ENCODE peak calls at places on chromosomes 5 and 9, in seven cellular contexts. One of them, this sample, is unnamed.

GRCh38 chr9:137306546-137307254 is 4.6 kb upstream of the NRARP start:
- DNase-seq in BJ: no peak
- DNase-seq in Panc1: no peak
- DNase-seq in heart left ventricle: peak
- DNase-seq in HepG2: no peak
- DNase-seq in upper lobe of right lung: peak
- DNase-seq in GM20000: no peak
- DNase-seq in this sample: no peak

GRCh38 chr9:85200726-85201402 is 531.3 kb downstream of the NTRK2 start:
- DNase-seq in BJ: no peak
- DNase-seq in Panc1: no peak
- DNase-seq in heart left ventricle: no peak
- DNase-seq in HepG2: no peak
- DNase-seq in upper lobe of right lung: no peak
- DNase-seq in GM20000: no peak
- DNase-seq in this sample: peak

GRCh38 chr9:20640331-20641187 is 18.3 kb upstream of the MLLT3 start:
- DNase-seq in BJ: no peak
- DNase-seq in Panc1: no peak
- DNase-seq in heart left ventricle: peak
- DNase-seq in HepG2: no peak
- DNase-seq in upper lobe of right lung: no peak
- DNase-seq in GM20000: peak
- DNase-seq in this sample: no peak

GRCh38 chr5:88944751-88945507 is 61.9 kb upstream of the MEF2C start:
- DNase-seq in BJ: no peak
- DNase-seq in Panc1: no peak
- DNase-seq in heart left ventricle: no peak
- DNase-seq in HepG2: no peak
- DNase-seq in upper lobe of right lung: no peak
- DNase-seq in GM20000: no peak
- DNase-seq in this sample: peak

GRCh38 chr9:4689687-4690104 is 10.3 kb downstream of the CDC37L1 start:
- DNase-seq in BJ: no peak
- DNase-seq in Panc1: no peak
- DNase-seq in heart left ventricle: no peak
- DNase-seq in HepG2: no peak
- DNase-seq in upper lobe of right lung: no peak
- DNase-seq in GM20000: peak
- DNase-seq in this sample: no peak

GRCh38 chr9:33159058-33159759 is 7.9 kb downstream of the B4GALT1 start:
- DNase-seq in BJ: no peak
- DNase-seq in Panc1: no peak
- DNase-seq in heart left ventricle: peak
- DNase-seq in HepG2: no peak
- DNase-seq in upper lobe of right lung: peak
- DNase-seq in GM20000: peak
- DNase-seq in this sample: no peak

GRCh38 chr5:58631895-58632294 is 49.0 kb downstream of the RAB3C start:
- DNase-seq in BJ: no peak
- DNase-seq in Panc1: no peak
- DNase-seq in heart left ventricle: no peak
- DNase-seq in HepG2: no peak
- DNase-seq in upper lobe of right lung: no peak
- DNase-seq in GM20000: no peak
- DNase-seq in this sample: no peak

GRCh38 chr9:105690742-105691141 is 3.6 kb upstream of the TMEM38B start:
- DNase-seq in BJ: no peak
- DNase-seq in Panc1: no peak
- DNase-seq in heart left ventricle: no peak
- DNase-seq in HepG2: no peak
- DNase-seq in upper lobe of right lung: no peak
- DNase-seq in GM20000: no peak
- DNase-seq in this sample: no peak

GRCh38 chr9:88433583-88434240 is 45.5 kb downstream of the SPIN1 start:
- DNase-seq in BJ: no peak
- DNase-seq in Panc1: no peak
- DNase-seq in heart left ventricle: no peak
- DNase-seq in HepG2: no peak
- DNase-seq in upper lobe of right lung: no peak
- DNase-seq in GM20000: no peak
- DNase-seq in this sample: no peak

GRCh38 chr5:52150501-52150900 is 637.2 kb upstream of the ITGA1 start:
- DNase-seq in BJ: no peak
- DNase-seq in Panc1: no peak
- DNase-seq in heart left ventricle: no peak
- DNase-seq in HepG2: peak
- DNase-seq in upper lobe of right lung: no peak
- DNase-seq in GM20000: no peak
- DNase-seq in this sample: no peak

GRCh38 chr5:9354336-9355081 is 191.4 kb downstream of the SEMA5A start:
- DNase-seq in BJ: no peak
- DNase-seq in Panc1: no peak
- DNase-seq in heart left ventricle: no peak
- DNase-seq in HepG2: no peak
- DNase-seq in upper lobe of right lung: no peak
- DNase-seq in GM20000: no peak
- DNase-seq in this sample: no peak

GRCh38 chr5:133990396-133990795 is 14.4 kb downstream of the VDAC1 start:
- DNase-seq in BJ: no peak
- DNase-seq in Panc1: no peak
- DNase-seq in heart left ventricle: no peak
- DNase-seq in HepG2: no peak
- DNase-seq in upper lobe of right lung: no peak
- DNase-seq in GM20000: no peak
- DNase-seq in this sample: no peak

GRCh38 chr5:157356576-157356975 is 90.7 kb downstream of the CYFIP2 start:
- DNase-seq in BJ: no peak
- DNase-seq in Panc1: no peak
- DNase-seq in heart left ventricle: no peak
- DNase-seq in HepG2: no peak
- DNase-seq in upper lobe of right lung: no peak
- DNase-seq in GM20000: no peak
- DNase-seq in this sample: no peak

GRCh38 chr5:177997319-177997670 is 1.3 kb upstream of the PROP1 start:
- DNase-seq in BJ: no peak
- DNase-seq in Panc1: no peak
- DNase-seq in heart left ventricle: no peak
- DNase-seq in HepG2: no peak
- DNase-seq in upper lobe of right lung: no peak
- DNase-seq in GM20000: no peak
- DNase-seq in this sample: no peak

GRCh38 chr9:121720311-121720991 is 69.0 kb downstream of the DAB2IP start:
- DNase-seq in BJ: no peak
- DNase-seq in Panc1: no peak
- DNase-seq in heart left ventricle: no peak
- DNase-seq in HepG2: no peak
- DNase-seq in upper lobe of right lung: no peak
- DNase-seq in GM20000: no peak
- DNase-seq in this sample: no peak

GRCh38 chr5:120082316-120083068 is 381.6 kb upstream of the PRR16 start:
- DNase-seq in BJ: no peak
- DNase-seq in Panc1: no peak
- DNase-seq in heart left ventricle: no peak
- DNase-seq in HepG2: no peak
- DNase-seq in upper lobe of right lung: no peak
- DNase-seq in GM20000: no peak
- DNase-seq in this sample: no peak
- TF ChIP-seq CTCF in BJ: no peak
- TF ChIP-seq CTCF in Panc1: no peak
- TF ChIP-seq CTCF in heart left ventricle: no peak
- TF ChIP-seq CTCF in HepG2: no peak
- TF ChIP-seq CTCF in upper lobe of right lung: no peak
- TF ChIP-seq CTCF in GM20000: no peak
- TF ChIP-seq CTCF in this sample: no peak

GRCh38 chr5:669111-669841 is 23.9 kb downstream of the TPPP start:
- DNase-seq in BJ: no peak
- DNase-seq in Panc1: no peak
- DNase-seq in heart left ventricle: peak
- DNase-seq in HepG2: peak
- DNase-seq in upper lobe of right lung: peak
- DNase-seq in GM20000: peak
- DNase-seq in this sample: no peak
- TF ChIP-seq CTCF in BJ: peak
- TF ChIP-seq CTCF in Panc1: peak
- TF ChIP-seq CTCF in heart left ventricle: peak
- TF ChIP-seq CTCF in HepG2: peak
- TF ChIP-seq CTCF in upper lobe of right lung: peak
- TF ChIP-seq CTCF in GM20000: peak
- TF ChIP-seq CTCF in this sample: peak

GRCh38 chr9:86275962-86276361 is 6.4 kb downstream of the ISCA1 start:
- DNase-seq in BJ: no peak
- DNase-seq in Panc1: no peak
- DNase-seq in heart left ventricle: no peak
- DNase-seq in HepG2: no peak
- DNase-seq in upper lobe of right lung: no peak
- DNase-seq in GM20000: no peak
- DNase-seq in this sample: no peak
- TF ChIP-seq CTCF in BJ: no peak
- TF ChIP-seq CTCF in Panc1: peak
- TF ChIP-seq CTCF in heart left ventricle: no peak
- TF ChIP-seq CTCF in HepG2: no peak
- TF ChIP-seq CTCF in upper lobe of right lung: no peak
- TF ChIP-seq CTCF in GM20000: no peak
- TF ChIP-seq CTCF in this sample: no peak

GRCh38 chr5:180647465-180647864 is 1.9 kb downstream of the FLT4 start:
- DNase-seq in BJ: no peak
- DNase-seq in Panc1: no peak
- DNase-seq in heart left ventricle: no peak
- DNase-seq in HepG2: no peak
- DNase-seq in upper lobe of right lung: peak
- DNase-seq in GM20000: no peak
- DNase-seq in this sample: no peak

GRCh38 chr5:180646963-180647305 is 2.5 kb downstream of the FLT4 start:
- DNase-seq in BJ: no peak
- DNase-seq in Panc1: no peak
- DNase-seq in heart left ventricle: no peak
- DNase-seq in HepG2: no peak
- DNase-seq in upper lobe of right lung: peak
- DNase-seq in GM20000: no peak
- DNase-seq in this sample: no peak

GRCh38 chr5:180647941-180648500 is 1.4 kb downstream of the FLT4 start:
- DNase-seq in BJ: no peak
- DNase-seq in Panc1: no peak
- DNase-seq in heart left ventricle: no peak
- DNase-seq in HepG2: no peak
- DNase-seq in upper lobe of right lung: peak
- DNase-seq in GM20000: no peak
- DNase-seq in this sample: no peak

GRCh38 chr5:180649297-180650039 is at the start of gene FLT4:
- DNase-seq in BJ: no peak
- DNase-seq in Panc1: no peak
- DNase-seq in heart left ventricle: no peak
- DNase-seq in HepG2: no peak
- DNase-seq in upper lobe of right lung: peak
- DNase-seq in GM20000: no peak
- DNase-seq in this sample: no peak

GRCh38 chr5:180648658-180649296 is 623 bp downstream of the FLT4 start:
- DNase-seq in BJ: no peak
- DNase-seq in Panc1: no peak
- DNase-seq in heart left ventricle: peak
- DNase-seq in HepG2: no peak
- DNase-seq in upper lobe of right lung: peak
- DNase-seq in GM20000: peak
- DNase-seq in this sample: no peak
- TF ChIP-seq CTCF in BJ: no peak
- TF ChIP-seq CTCF in Panc1: no peak
- TF ChIP-seq CTCF in heart left ventricle: peak
- TF ChIP-seq CTCF in HepG2: peak
- TF ChIP-seq CTCF in upper lobe of right lung: peak
- TF ChIP-seq CTCF in GM20000: no peak
- TF ChIP-seq CTCF in this sample: no peak

GRCh38 chr9:37511006-37511714 is 25.4 kb downstream of the POLR1E start:
- DNase-seq in BJ: no peak
- DNase-seq in Panc1: no peak
- DNase-seq in heart left ventricle: no peak
- DNase-seq in HepG2: peak
- DNase-seq in upper lobe of right lung: peak
- DNase-seq in GM20000: peak
- DNase-seq in this sample: no peak

GRCh38 chr9:37509536-37509935 is 23.8 kb downstream of the POLR1E start:
- DNase-seq in BJ: no peak
- DNase-seq in Panc1: no peak
- DNase-seq in heart left ventricle: no peak
- DNase-seq in HepG2: no peak
- DNase-seq in upper lobe of right lung: peak
- DNase-seq in GM20000: no peak
- DNase-seq in this sample: no peak

GRCh38 chr9:37507586-37508134 is 21.9 kb downstream of the POLR1E start:
- DNase-seq in BJ: no peak
- DNase-seq in Panc1: no peak
- DNase-seq in heart left ventricle: no peak
- DNase-seq in HepG2: no peak
- DNase-seq in upper lobe of right lung: peak
- DNase-seq in GM20000: no peak
- DNase-seq in this sample: no peak

GRCh38 chr9:37508135-37508833 is 22.5 kb downstream of the POLR1E start:
- DNase-seq in BJ: no peak
- DNase-seq in Panc1: no peak
- DNase-seq in heart left ventricle: no peak
- DNase-seq in HepG2: peak
- DNase-seq in upper lobe of right lung: peak
- DNase-seq in GM20000: no peak
- DNase-seq in this sample: no peak

DNA sequence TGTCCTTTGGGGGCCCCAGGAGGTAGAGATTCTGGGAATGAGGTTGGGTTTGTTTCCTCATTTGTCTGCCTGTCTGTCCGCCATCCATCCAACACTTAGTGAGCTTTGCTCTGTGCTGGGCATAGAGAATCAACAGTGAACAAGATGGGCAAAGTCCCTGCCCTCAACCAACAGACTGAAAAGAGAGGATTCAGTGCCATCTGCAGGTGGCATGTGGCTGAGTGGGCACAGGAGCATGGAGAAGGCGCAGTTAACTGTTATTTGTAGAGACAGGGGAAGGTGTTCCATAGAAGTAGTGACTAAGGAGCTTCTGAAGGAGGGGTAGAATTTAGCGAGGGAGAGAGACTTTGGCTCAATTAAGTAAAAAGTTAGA is 23.1 kb downstream of the POLR1E start:
- DNase-seq in BJ: no peak
- DNase-seq in Panc1: no peak
- DNase-seq in heart left ventricle: no peak
- DNase-seq in HepG2: no peak
- DNase-seq in upper lobe of right lung: peak
- DNase-seq in GM20000: no peak
- DNase-seq in this sample: no peak
- TF ChIP-seq CTCF in BJ: no peak
- TF ChIP-seq CTCF in Panc1: no peak
- TF ChIP-seq CTCF in heart left ventricle: no peak
- TF ChIP-seq CTCF in HepG2: peak
- TF ChIP-seq CTCF in upper lobe of right lung: no peak
- TF ChIP-seq CTCF in GM20000: no peak
- TF ChIP-seq CTCF in this sample: no peak